ENCODE peak calls at places on chromosomes 11 and 22, in six cellular contexts. I, M, R, S, X and E are unnamed samples.

GRCh38 chr11:11078344-11078743 is 220.5 kb upstream of the ZBED5 start:
- DNase-seq in I (no peak), M (no peak), R (no peak), S (no peak), X (no peak), E (no peak)

GRCh38 chr22:36816635-36817428 is at the start of gene PVALB:
- DNase-seq in I (no peak), M (peak; percentile 47), R (peak; percentile 79), S (peak; percentile 38), X (peak; percentile 32), E (no peak)

GRCh38 chr11:35559949-35560348 is 34.5 kb upstream of the PAMR1 start:
- DNase-seq in I (no peak), M (no peak), R (no peak), S (no peak), X (no peak), E (no peak)

GRCh38 chr11:113189909-113190667 is 124.3 kb upstream of the TTC12 start:
- DNase-seq in I (no peak), M (no peak), R (no peak), S (peak; percentile 55), X (peak; percentile 56), E (peak; percentile 49)

GRCh38 chr11:120197254-120197891 is 13.5 kb upstream of the OAF start:
- DNase-seq in I (no peak), M (no peak), R (peak; percentile 82), S (no peak), X (no peak), E (no peak)

GRCh38 chr11:60500276-60500935 is 7.8 kb downstream of the MS4A12 start:
- DNase-seq in I (no peak), M (no peak), R (no peak), S (no peak), X (no peak), E (no peak)

GRCh38 chr11:766941-767210 is 10.4 kb downstream of the GATD1 start:
- DNase-seq in I (no peak), M (no peak), R (no peak), S (no peak), X (no peak), E (no peak)

GRCh38 chr11:57456960-57457642 is 3.2 kb upstream of the RTN4RL2 start:
- DNase-seq in I (peak; percentile 94), M (peak; percentile 88), R (peak; percentile 97), S (peak; percentile 92), X (peak; percentile 92), E (peak; percentile 65)

GRCh38 chr11:134532176-134532920 is 120.3 kb upstream of the B3GAT1 start:
- DNase-seq in I (peak; percentile 57), M (no peak), R (peak; percentile 37), S (no peak), X (no peak), E (no peak)

GRCh38 chr11:107999759-108000455 is 8.8 kb upstream of the CUL5 start:
- DNase-seq in I (no peak), M (no peak), R (peak; percentile 91), S (no peak), X (no peak), E (peak; percentile 29)

GRCh38 chr11:119518746-119519382 is 95.9 kb upstream of the THY1 start:
- DNase-seq in I (no peak), M (no peak), R (peak; percentile 92), S (no peak), X (no peak), E (peak; percentile 34)

GRCh38 chr11:125402436-125402835 is 93.6 kb downstream of the FEZ1 start:
- DNase-seq in I (no peak), M (no peak), R (no peak), S (no peak), X (no peak), E (no peak)

GRCh38 chr22:36166518-36167220 is 6.1 kb upstream of the APOL3 start:
- DNase-seq in I (no peak), M (no peak), R (no peak), S (no peak), X (no peak), E (no peak)

GRCh38 chr11:57203359-57203758 is 21.6 kb downstream of the LRRC55 start:
- DNase-seq in I (peak; percentile 90), M (no peak), R (no peak), S (peak; percentile 92), X (peak; percentile 67), E (no peak)

GRCh38 chr11:62602141-62603071 is 741 bp upstream of the MTA2 start:
- DNase-seq in I (peak; percentile 89), M (peak; percentile 72), R (peak; percentile 88), S (peak; percentile 80), X (peak; percentile 64), E (no peak)

GRCh38 chr11:86403458-86403857 is 28.8 kb downstream of the CCDC81 start:
- DNase-seq in I (no peak), M (no peak), R (no peak), S (no peak), X (no peak), E (no peak)

GRCh38 chr11:120424970-120425332 is 86.6 kb upstream of the GRIK4 start:
- DNase-seq in I (no peak), M (no peak), R (no peak), S (no peak), X (no peak), E (no peak)

GRCh38 chr22:47289316-47289985 is 527.0 kb downstream of the TBC1D22A start:
- DNase-seq in I (peak; percentile 36), M (no peak), R (no peak), S (no peak), X (no peak), E (no peak)

GRCh38 chr11:128915148-128915519 is 24.0 kb downstream of the KCNJ5 start:
- DNase-seq in I (no peak), M (no peak), R (no peak), S (no peak), X (no peak), E (no peak)

GRCh38 chr22:17865183-17866055 is 91.2 kb upstream of the BID start:
- DNase-seq in I (no peak), M (no peak), R (no peak), S (no peak), X (no peak), E (no peak)

GRCh38 chr11:58900479-58901420 is 38.5 kb upstream of the GLYATL1 start:
- DNase-seq in I (no peak), M (peak; percentile 83), R (peak; percentile 99), S (peak; percentile 59), X (peak; percentile 59), E (peak; percentile 66)

GRCh38 chr11:108734956-108735559 is 70.2 kb downstream of the DDX10 start:
- DNase-seq in I (no peak), M (no peak), R (no peak), S (no peak), X (no peak), E (no peak)

GRCh38 chr22:27776410-27776958 is 25.1 kb downstream of the MN1 start:
- DNase-seq in I (no peak), M (no peak), R (no peak), S (no peak), X (peak; percentile 26), E (no peak)

DNA sequence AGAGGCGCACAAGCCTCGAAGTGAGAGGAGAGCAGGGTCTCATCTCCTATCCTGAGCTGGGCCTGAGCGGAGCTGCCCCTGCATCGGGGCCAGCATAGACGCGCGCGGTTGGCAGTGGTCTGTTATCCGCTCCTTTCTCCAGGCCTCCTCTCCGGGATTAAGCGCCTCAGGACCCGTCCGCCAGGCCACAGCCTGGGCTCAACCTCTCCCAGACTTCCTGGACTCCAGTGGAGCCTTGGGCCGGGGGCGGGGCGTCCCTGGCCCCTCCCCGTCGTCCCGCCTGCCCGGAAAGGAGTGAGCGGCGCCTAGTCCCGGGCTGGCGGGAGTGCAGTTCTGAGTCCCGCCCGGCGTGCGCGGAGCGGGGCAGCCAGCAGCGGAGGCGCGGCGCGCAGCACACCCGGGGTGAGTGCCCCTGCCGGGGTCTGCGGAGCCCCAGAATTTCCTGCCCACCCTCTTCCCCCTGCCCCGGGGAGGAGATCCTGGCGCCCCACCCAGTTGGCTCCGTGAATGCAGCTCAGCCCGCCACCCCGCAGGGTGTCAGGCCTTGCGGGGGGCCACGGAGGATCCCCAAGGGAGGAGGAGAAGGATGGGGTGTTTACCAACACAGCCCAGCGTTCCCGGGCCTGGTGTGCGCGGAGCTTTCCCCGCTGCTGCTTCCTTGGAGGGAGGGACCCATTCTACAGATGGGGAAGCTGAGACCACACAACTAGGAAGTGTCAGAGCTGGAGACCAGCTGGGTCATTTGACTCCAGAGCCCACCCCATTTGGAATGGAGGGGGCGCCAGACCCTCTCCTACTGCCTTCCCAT is at the start of gene TCIRG1:
- DNase-seq in I (peak; percentile 96), M (peak; percentile 93), R (peak; percentile 92), S (peak; percentile 92), X (peak; percentile 90), E (no peak)
- H3K4me3 ChIP-seq in I (peak within 1 kb of the TSS; percentile 73), M (peak within 1 kb of the TSS; percentile 70), R (peak within 1 kb of the TSS; percentile 71), S (peak within 1 kb of the TSS; percentile 74), X (peak within 1 kb of the TSS; percentile 75), E (peak within 1 kb of the TSS; percentile 57)

DNA sequence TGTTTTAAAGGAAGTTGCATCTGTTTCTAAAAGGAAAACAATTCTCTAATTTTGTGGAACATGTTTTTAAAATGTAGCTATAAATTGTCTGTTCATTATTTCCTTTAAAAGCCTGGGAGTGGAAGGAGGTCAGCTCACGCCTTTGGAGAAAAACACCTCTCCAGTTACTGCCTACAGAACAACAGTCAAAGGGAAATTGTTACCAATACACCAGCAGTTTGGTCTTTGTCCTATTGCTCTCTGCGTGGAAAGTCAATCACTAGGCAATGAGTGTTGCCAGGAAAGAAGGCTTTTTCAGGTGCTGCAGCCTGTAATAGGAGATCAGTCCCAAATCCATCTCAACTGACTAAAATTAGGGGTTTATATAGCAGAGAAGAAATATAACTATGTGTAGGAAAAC is 22.2 kb downstream of the SVIP start:
- DNase-seq in I (no peak), M (no peak), R (no peak), S (no peak), X (no peak), E (no peak)
- TF ChIP-seq CTCF in I (no peak), M (no peak), R (no peak), S (no peak), X (no peak), E (no peak)

GRCh38 chr22:49626361-49627216 is 201.1 kb downstream of the BRD1 start:
- DNase-seq in I (no peak), M (peak; percentile 17), R (no peak), S (peak; percentile 20), X (no peak), E (no peak)
- H3K4me3 ChIP-seq in I (no peak overlapping the region), M (no peak overlapping the region), R (no peak overlapping the region), S (no peak overlapping the region), X (no peak overlapping the region), E (no peak overlapping the region)

GRCh38 chr11:9757809-9758675 is 94.2 kb downstream of the SWAP70 start:
- DNase-seq in I (peak; percentile 94), M (peak; percentile 92), R (peak; percentile 92), S (peak; percentile 94), X (peak; percentile 89), E (no peak)
- TF ChIP-seq CTCF in I (peak; percentile 19), M (peak; percentile 92), R (peak; percentile 95), S (peak; percentile 98), X (peak; percentile 91), E (peak; percentile 44)

DNA sequence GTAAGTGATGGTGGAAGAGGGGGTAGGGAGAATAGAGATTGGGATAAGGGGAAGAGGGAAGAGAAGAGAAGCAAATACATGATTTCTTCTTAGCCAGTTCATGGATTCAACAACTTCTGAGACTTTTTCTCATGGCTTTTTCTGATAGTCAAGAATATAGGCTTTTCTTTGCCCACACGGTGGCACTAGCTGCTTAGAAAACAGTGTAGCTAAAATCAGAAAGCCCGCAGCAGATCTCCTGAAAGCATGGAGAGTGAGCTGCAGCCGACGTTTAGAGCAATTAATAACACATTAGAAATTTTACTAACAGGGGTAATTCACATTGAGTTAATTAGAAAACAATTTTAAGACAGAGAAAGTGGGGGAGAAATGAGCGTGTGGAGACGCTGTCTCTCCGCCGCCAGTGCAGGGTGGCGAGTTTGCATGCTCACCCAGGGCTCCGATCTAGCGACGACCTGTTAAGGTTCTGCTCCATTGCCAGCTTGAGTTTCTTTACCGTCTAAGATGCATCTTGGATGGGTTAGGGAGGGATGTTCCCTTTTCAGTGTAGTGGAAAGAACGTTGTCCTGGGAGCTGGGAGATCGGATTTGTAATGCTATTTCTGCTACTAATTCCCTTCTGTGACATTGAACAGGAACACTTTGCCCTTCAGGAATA is 3.3 kb upstream of the RAG1 start:
- DNase-seq in I (no peak), M (no peak), R (peak; percentile 81), S (peak; percentile 47), X (no peak), E (peak; percentile 45)
- H3K4me3 ChIP-seq in I (peak overlapping the region; percentile 28), M (peak overlapping the region; percentile 38), R (peak overlapping the region; percentile 22), S (peak overlapping the region; percentile 11), X (peak overlapping the region; percentile 66), E (peak overlapping the region; percentile 17)